ENCODE peak calls at places on chromosomes 16 and 17, in nine cellular contexts. J is gastrocnemius medialis, Z is endodermal cell, E is mucosa of descending colon, U is vagina, H is mesenchymal stem cell, X is Caco-2, Q is spleen, O is thoracic aorta. M is an unnamed sample. For H3K36me3, the result is how much of the 10 kb centered on the place peaks cover.

GRCh38 chr16:27332105-27332504 is 18.3 kb downstream of the IL4R start:
- DNase-seq in J (no peak), Z (peak), E (no peak), U (no peak), H (no peak), X (no peak), Q (peak), O (no peak), M (no peak)

GRCh38 chr17:57864273-57864672 is 14.4 kb upstream of the MRPS23 start:
- DNase-seq in J (no peak), Z (peak), E (peak), U (no peak), H (no peak), X (no peak), Q (no peak), O (no peak), M (no peak)

GRCh38 chr16:86714166-86714565 is 135.8 kb downstream of the FOXL1 start:
- DNase-seq in J (no peak), Z (peak), E (no peak), U (no peak), H (peak), X (no peak), Q (no peak), O (no peak), M (no peak)

GRCh38 chr17:79627766-79628690 is 17.2 kb upstream of the RBFOX3 start:
- DNase-seq in J (no peak), Z (peak), E (peak), U (peak), H (no peak), X (peak), Q (peak), O (no peak), M (no peak)

GRCh38 chr17:80116276-80116922 is 15.0 kb downstream of the GAA start:
- DNase-seq in J (no peak), Z (no peak), E (no peak), U (no peak), H (peak), X (no peak), Q (no peak), O (no peak), M (no peak)

GRCh38 chr16:84315422-84315821 is 20.7 kb downstream of the WFDC1 start:
- DNase-seq in J (no peak), Z (peak), E (no peak), U (no peak), H (no peak), X (no peak), Q (no peak), O (no peak), M (no peak)

GRCh38 chr17:1713878-1714487 is 3.8 kb upstream of the TLCD2 start:
- DNase-seq in J (no peak), Z (peak), E (peak), U (peak), H (peak), X (peak), Q (no peak), O (no peak), M (no peak)

GRCh38 chr17:66900126-66901010 is 64.1 kb upstream of the CACNG4 start:
- DNase-seq in J (no peak), Z (no peak), E (no peak), U (no peak), H (no peak), X (no peak), Q (peak), O (no peak), M (no peak)

DNA sequence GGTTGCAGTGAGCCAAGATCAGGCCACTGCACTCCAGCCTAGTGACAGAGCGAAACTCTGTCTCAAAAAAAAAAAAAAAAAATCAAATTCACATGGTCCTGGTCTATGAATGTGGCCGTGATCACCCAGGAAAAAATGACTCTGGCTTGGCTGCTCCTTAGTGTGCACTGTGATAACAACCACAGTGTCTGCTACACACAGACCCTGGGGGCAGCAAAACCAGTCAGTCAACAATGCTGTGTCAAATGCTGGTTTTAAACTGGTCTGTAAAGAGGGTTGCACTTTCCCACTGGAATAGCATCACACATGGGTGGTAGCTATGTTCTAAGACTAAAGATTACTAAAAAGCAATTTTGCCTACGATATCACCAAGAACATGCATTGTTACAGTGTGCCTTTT is 71.0 kb downstream of the ARHGAP17 start:
- DNase-seq in J (no peak), Z (no peak), E (no peak), U (no peak), H (no peak), X (peak), Q (no peak), O (no peak), M (no peak)
- H3K36me3 ChIP-seq in J (under half), Z (half or more), E (under half), U (under half), H (half or more), X (under half), Q (half or more), O (half or more), M (under half)

DNA sequence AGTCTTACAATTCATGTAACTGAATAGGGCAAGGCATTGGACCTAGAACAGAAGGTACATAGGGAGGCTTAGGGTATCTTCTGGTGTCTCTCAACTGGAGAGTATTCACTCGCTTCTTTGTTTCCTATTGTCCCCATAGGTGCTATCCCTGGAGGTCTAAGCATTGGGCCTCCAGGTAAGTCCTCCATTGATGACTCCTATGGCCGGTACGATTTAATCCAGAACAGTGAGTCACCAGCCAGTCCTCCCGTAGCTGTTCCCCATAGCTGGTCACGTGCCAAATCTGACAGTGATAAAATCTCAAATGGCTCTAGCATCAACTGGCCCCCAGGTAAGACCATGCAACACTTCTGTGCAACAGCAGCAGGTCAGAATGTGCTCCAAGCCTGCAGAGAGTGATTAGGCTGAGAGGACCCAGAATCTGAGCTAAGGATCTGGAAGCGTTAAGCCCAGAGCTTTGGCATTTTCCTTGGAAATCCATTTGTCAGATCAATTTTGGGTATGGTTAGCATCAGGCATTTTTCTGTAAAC is 35.7 kb downstream of the TMC6 start:
- DNase-seq in J (no peak), Z (no peak), E (no peak), U (no peak), H (no peak), X (no peak), Q (no peak), O (no peak), M (no peak)
- H3K36me3 ChIP-seq in J (under half), Z (half or more), E (under half), U (under half), H (half or more), X (under half), Q (half or more), O (half or more), M (under half)

DNA sequence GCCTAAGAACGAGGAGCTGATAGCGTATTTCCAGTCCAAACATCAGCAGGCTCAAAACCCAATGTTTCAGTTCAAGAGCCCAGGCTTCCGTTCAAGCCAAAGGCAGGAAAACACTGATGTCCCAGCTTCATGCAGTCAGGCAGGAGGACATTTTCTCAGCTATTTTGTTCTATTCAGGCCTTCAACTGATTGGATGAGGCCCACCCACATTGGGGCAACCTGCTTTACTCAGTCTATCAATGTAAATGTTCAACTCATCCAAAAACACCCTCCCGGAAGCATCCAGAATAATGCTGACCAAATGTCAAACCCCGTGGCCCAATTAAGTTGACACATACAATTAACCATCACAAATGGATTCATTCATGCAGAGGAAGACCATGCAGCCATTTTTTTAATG is 29.0 kb upstream of the DYNLRB2 start:
- DNase-seq in J (no peak), Z (no peak), E (no peak), U (no peak), H (no peak), X (no peak), Q (no peak), O (no peak), M (no peak)
- H3K36me3 ChIP-seq in J (under half), Z (under half), E (under half), U (under half), H (under half), X (under half), Q (under half), O (under half), M (under half)

GRCh38 chr17:51164911-51165679 is 1.1 kb upstream of the NME2 start:
- DNase-seq in J (no peak), Z (peak), E (peak), U (no peak), H (no peak), X (no peak), Q (peak), O (no peak), M (no peak)
- H3K36me3 ChIP-seq in J (under half), Z (under half), E (under half), U (under half), H (half or more), X (under half), Q (under half), O (under half), M (under half)

DNA sequence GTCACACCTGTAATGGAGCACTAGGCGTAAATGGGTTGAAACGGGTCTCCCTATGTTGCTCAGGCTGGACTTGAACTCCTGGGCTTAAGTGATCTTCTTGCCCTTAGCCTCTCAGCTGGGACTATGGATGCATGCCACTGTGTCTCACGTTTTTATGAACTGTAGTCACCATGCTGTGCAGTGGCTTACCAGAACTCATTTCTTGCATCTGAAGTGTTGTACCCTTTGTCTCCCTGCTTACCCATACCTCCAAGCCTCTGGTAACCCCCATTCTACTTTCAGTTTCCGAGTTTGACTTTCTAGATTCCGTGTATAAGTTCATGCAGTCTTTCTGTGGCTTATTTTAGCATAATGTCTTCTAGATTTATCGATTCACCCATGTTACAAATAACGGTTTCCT is 7.7 kb downstream of the PYCARD start:
- DNase-seq in J (no peak), Z (no peak), E (no peak), U (no peak), H (no peak), X (no peak), Q (peak), O (no peak), M (no peak)
- H3K36me3 ChIP-seq in J (under half), Z (half or more), E (under half), U (under half), H (half or more), X (under half), Q (half or more), O (half or more), M (under half)

GRCh38 chr17:60393840-60394529 is 2.1 kb upstream of the USP32 start:
- DNase-seq in J (no peak), Z (no peak), E (peak), U (no peak), H (no peak), X (no peak), Q (no peak), O (no peak), M (no peak)
- H3K36me3 ChIP-seq in J (under half), Z (under half), E (under half), U (under half), H (under half), X (under half), Q (under half), O (under half), M (under half)

GRCh38 chr17:60065136-60065535 is 13.6 kb downstream of the HEATR6 start:
- DNase-seq in J (no peak), Z (no peak), E (no peak), U (no peak), H (peak), X (no peak), Q (no peak), O (no peak), M (no peak)

GRCh38 chr17:60067871-60068270 is 10.8 kb downstream of the HEATR6 start:
- DNase-seq in J (no peak), Z (no peak), E (no peak), U (no peak), H (no peak), X (no peak), Q (no peak), O (no peak), M (no peak)

GRCh38 chr17:60065867-60066266 is 12.9 kb downstream of the HEATR6 start:
- DNase-seq in J (no peak), Z (no peak), E (no peak), U (no peak), H (no peak), X (no peak), Q (no peak), O (no peak), M (no peak)

DNA sequence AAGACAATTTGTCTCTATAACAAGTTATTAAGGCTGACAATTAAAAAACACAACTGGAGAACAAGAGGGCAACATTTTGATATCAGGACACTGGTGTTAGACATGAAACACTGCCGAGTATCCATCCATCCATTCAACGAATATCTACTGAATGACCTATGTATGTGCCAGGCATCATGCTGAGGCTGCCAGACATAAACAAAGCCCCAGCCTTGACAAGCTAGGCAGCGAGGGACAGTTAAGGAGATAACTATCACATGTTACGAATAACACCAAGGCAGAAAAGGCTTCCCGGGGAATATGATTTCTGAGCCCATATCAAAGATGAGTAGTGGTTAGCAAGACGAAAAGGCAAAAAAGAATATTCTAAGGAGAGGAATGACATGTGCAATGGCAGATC is 12.1 kb downstream of the HEATR6 start:
- DNase-seq in J (no peak), Z (peak), E (no peak), U (no peak), H (no peak), X (no peak), Q (no peak), O (no peak), M (no peak)
- H3K36me3 ChIP-seq in J (under half), Z (half or more), E (under half), U (under half), H (half or more), X (under half), Q (half or more), O (under half), M (under half)

GRCh38 chr17:81570896-81571453 is 18.8 kb upstream of the FAAP100 start:
- DNase-seq in J (no peak), Z (no peak), E (no peak), U (no peak), H (no peak), X (no peak), Q (no peak), O (no peak), M (no peak)
- H3K36me3 ChIP-seq in J (under half), Z (half or more), E (under half), U (under half), H (half or more), X (under half), Q (half or more), O (under half), M (under half)

GRCh38 chr16:20859699-20860098 is 40.5 kb downstream of the DCUN1D3 start:
- DNase-seq in J (no peak), Z (no peak), E (no peak), U (no peak), H (no peak), X (no peak), Q (no peak), O (no peak), M (no peak)
- H3K36me3 ChIP-seq in J (under half), Z (under half), E (under half), U (under half), H (half or more), X (under half), Q (under half), O (under half), M (under half)